ENCODE peak calls at places on chromosomes 2 and 18, in four cellular contexts. Z is K562, U is GM12878, D is Panc1. K is an unnamed sample.

GRCh38 chr2:60353863-60354262 is 199.6 kb downstream of the BCL11A start:
- ATAC-seq in U (peak; percentile 52), D (no peak), Z (no peak), K (no peak)

GRCh38 chr2:113167115-113167932 is 6.4 kb upstream of the PSD4 start:
- ATAC-seq in D (peak; percentile 53), Z (peak; percentile 45), U (no peak), K (peak; percentile 48)

GRCh38 chr2:37326285-37326684 is 1.7 kb upstream of the PRKD3 start:
- ATAC-seq in U (no peak), Z (no peak), D (no peak), K (peak; percentile 54)

GRCh38 chr18:26549486-26550435 is 1.4 kb upstream of the KCTD1 start:
- ATAC-seq in U (peak; percentile 4), Z (no peak), D (peak; percentile 76), K (peak; percentile 34)

GRCh38 chr2:85433511-85434089 is 15.1 kb downstream of the SH2D6 start:
- ATAC-seq in D (peak; percentile 44), U (no peak), Z (no peak), K (peak; percentile 82)

GRCh38 chr2:25804338-25804737 is 73.9 kb downstream of the ASXL2 start:
- ATAC-seq in U (no peak), D (no peak), Z (no peak), K (no peak)

GRCh38 chr2:207214446-207214845 is 48.7 kb upstream of the KLF7 start:
- ATAC-seq in Z (no peak), U (no peak), D (no peak), K (no peak)

GRCh38 chr2:232097260-232097659 is 135.7 kb downstream of the DIS3L2 start:
- ATAC-seq in U (no peak), D (no peak), Z (no peak), K (no peak)

GRCh38 chr18:35282353-35282752 is 7.7 kb downstream of the ZSCAN30 start:
- ATAC-seq in D (no peak), U (no peak), Z (no peak), K (no peak)

GRCh38 chr2:218471982-218472381 is 53.1 kb downstream of the VIL1 start:
- ATAC-seq in Z (no peak), D (no peak), U (no peak), K (peak; percentile 61)

GRCh38 chr18:48668466-48669179 is 129.8 kb downstream of the CTIF start:
- ATAC-seq in D (no peak), Z (peak; percentile 69), U (no peak), K (no peak)

GRCh38 chr18:57956495-57956894 is 87.5 kb upstream of the NEDD4L start:
- ATAC-seq in U (no peak), D (no peak), Z (no peak), K (no peak)

GRCh38 chr2:56227811-56228210 is 44.0 kb downstream of the CCDC85A start:
- ATAC-seq in U (no peak), Z (no peak), D (no peak), K (no peak)

GRCh38 chr2:174959787-174960186 is 45.4 kb downstream of the CHN1 start:
- ATAC-seq in U (no peak), Z (no peak), D (no peak), K (no peak)

GRCh38 chr18:58369616-58370015 is 259.3 kb downstream of the ALPK2 start:
- ATAC-seq in U (no peak), D (no peak), Z (no peak), K (no peak)

GRCh38 chr2:94873362-94874276 is 2.4 kb downstream of the TEKT4 start:
- ATAC-seq in Z (peak; percentile 31), D (peak; percentile 35), U (peak; percentile 35), K (no peak)

GRCh38 chr2:62216616-62217015 is 20.7 kb downstream of the B3GNT2 start:
- ATAC-seq in D (no peak), Z (no peak), U (no peak), K (peak; percentile 56)

GRCh38 chr18:6009751-6010150 is 114.4 kb upstream of the TMEM200C start:
- ATAC-seq in D (no peak), Z (no peak), U (no peak), K (no peak)

GRCh38 chr2:43375746-43376522 is 149.5 kb upstream of the ZFP36L2 start:
- ATAC-seq in D (no peak), Z (no peak), U (no peak), K (peak; percentile 51)

GRCh38 chr2:173157894-173158293 is 82.2 kb downstream of the MAP3K20 start:
- ATAC-seq in U (no peak), Z (no peak), D (no peak), K (no peak)

GRCh38 chr2:173161516-173161915 is 85.9 kb downstream of the MAP3K20 start:
- ATAC-seq in Z (no peak), D (no peak), U (no peak), K (no peak)

GRCh38 chr2:173161040-173161439 is 85.4 kb downstream of the MAP3K20 start:
- ATAC-seq in U (no peak), Z (no peak), D (no peak), K (no peak)

GRCh38 chr2:173160618-173161017 is 85.0 kb downstream of the MAP3K20 start:
- ATAC-seq in Z (no peak), U (no peak), D (peak; percentile 37), K (no peak)

GRCh38 chr2:173159794-173160463 is 84.3 kb downstream of the MAP3K20 start:
- ATAC-seq in D (peak; percentile 89), Z (no peak), U (no peak), K (peak; percentile 98)
- TF ChIP-seq POLR2AphosphoS5 in D (no peak), Z (no peak), U (no peak), K (peak; percentile 99)

GRCh38 chr2:27954771-27955384 is 64.3 kb downstream of the BABAM2 start:
- ATAC-seq in D (peak; percentile 83), U (peak; percentile 84), Z (no peak), K (peak; percentile 89)
- TF ChIP-seq POLR2AphosphoS5 in D (no peak), U (no peak), Z (no peak), K (peak; percentile 80)

GRCh38 chr2:7044253-7045250 is 127.3 kb downstream of the RNF144A start:
- ATAC-seq in U (peak; percentile 84), Z (peak; percentile 96), D (peak; percentile 77), K (peak; percentile 76)

GRCh38 chr2:7041421-7041820 is 124.2 kb downstream of the RNF144A start:
- ATAC-seq in Z (no peak), U (no peak), D (no peak), K (no peak)

GRCh38 chr2:7048762-7049294 is 131.6 kb downstream of the RNF144A start:
- ATAC-seq in D (no peak), U (no peak), Z (no peak), K (no peak)

GRCh38 chr2:7043689-7044088 is 126.5 kb downstream of the RNF144A start:
- ATAC-seq in D (no peak), U (no peak), Z (no peak), K (no peak)

GRCh38 chr2:7045601-7046590 is 128.7 kb downstream of the RNF144A start:
- ATAC-seq in U (no peak), Z (no peak), D (no peak), K (no peak)
- TF ChIP-seq POLR2AphosphoS5 in U (no peak), Z (no peak), D (no peak), K (no peak)

DNA sequence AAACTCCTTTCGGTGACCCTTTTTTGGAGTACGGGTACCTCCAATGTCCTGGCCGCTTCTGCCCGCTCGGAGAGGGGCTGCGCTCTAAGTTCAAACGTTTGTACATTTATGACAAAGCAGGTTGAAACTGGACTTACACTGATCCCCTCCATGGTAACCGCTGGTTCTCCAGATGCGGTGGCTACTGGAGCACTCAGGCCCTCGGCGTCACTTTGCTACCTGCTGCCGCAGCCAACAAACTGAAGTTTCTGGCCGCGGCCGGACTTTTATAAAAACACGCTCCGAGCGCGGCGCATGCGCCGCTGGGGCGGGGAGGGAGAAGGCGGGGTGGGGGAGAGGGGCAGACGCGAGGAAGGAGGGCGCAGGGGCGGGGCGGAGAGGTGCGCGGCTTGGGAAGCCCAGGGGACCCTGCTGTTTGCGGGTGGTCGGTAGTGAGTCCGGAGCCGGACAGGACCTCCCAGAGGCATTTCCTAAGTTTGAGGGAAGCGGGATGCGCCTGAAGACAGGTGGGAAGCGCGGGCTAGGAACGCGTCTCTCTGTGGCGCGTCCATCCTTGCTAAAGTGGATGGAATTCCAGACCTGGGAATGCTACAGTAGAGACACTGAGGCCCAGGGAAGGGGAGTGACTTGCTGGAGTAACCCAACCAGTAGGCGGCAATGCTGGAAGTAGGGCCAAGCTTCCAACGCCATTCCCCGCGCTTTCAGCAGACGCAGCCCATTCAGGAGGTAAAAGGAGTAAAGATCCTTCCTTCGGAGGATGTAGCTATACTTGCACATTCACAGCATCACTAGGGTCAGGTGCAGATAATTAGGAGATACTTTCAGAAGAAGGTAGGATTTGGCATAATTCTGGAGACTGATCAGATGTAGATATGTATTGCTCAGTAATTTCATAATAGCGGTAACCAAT is at the start of gene CXCR4:
- ATAC-seq in D (peak; percentile 74), Z (peak; percentile 78), U (peak; percentile 43), K (peak; percentile 35)
- TF ChIP-seq POLR2AphosphoS5 in D (no peak), Z (no peak), U (peak; percentile 98), K (peak; percentile 20)

GRCh38 chr2:237824085-237824484 is 25.5 kb downstream of the RBM44 start:
- ATAC-seq in Z (no peak), U (no peak), D (no peak), K (no peak)

GRCh38 chr2:237823544-237823943 is 25.0 kb downstream of the RBM44 start:
- ATAC-seq in U (no peak), Z (no peak), D (no peak), K (no peak)

GRCh38 chr2:237830522-237830921 is 28.9 kb upstream of the RAMP1 start:
- ATAC-seq in U (peak; percentile 37), D (no peak), Z (no peak), K (no peak)

DNA sequence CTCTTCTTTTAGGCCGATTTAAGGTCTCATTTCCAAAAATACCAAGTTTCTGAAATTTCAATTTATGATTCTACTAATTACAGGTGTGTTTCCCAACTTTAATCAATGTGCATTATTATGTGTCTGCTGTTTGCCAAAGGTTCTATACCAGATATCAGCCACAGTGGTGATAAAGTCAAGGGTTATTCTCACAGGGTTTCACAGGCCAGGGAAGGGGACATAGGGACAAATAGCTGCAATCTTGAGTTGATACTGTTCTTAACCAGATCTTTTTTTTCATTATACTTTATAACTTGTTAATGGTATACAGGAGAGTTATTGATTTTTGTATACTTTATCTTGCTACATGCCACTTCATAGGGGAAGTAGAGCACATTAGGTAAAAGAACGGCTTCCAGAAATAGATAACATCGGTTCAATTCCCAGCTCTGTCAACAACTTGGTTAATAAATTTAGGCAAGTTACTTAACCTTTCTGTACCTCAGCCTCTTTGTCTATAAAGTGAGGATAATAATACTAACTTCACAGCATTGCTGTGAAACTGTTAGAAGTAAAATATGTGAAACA is 28.9 kb downstream of the RBM44 start:
- ATAC-seq in D (no peak), U (no peak), Z (no peak), K (no peak)
- TF ChIP-seq POLR2AphosphoS5 in D (no peak), U (no peak), Z (no peak), K (no peak)